ENCODE peak calls at places on chromosomes 1 and 21, in six cellular contexts. F is endodermal cell; U is A172; M is stimulated activated CD4-positive, alpha-beta T cell treated with anti-CD3 and anti-CD28 coated beads, TNF-alpha, amount 100 ng/mL, for 1 hour; B is KG1; X is Daoy. H is an unnamed sample.
A peak's percentile ranks its signal among the peaks of the same experiment; 100 is the strongest.

GRCh38 chr1:202593845-202594244 is 116.4 kb downstream of the SYT2 start:
- DNase-seq in M (no peak), X (peak; percentile 87), B (no peak), U (peak; percentile 71), F (no peak), H (no peak)

GRCh38 chr21:36156815-36157670 is at the start of gene DOP1B:
- DNase-seq in M (no peak), B (no peak), X (no peak), U (no peak), F (no peak), H (no peak)

GRCh38 chr1:161484613-161485012 is 20.6 kb upstream of the FCGR2A start:
- DNase-seq in X (no peak), U (no peak), M (no peak), F (no peak), B (peak; percentile 24), H (no peak)

GRCh38 chr1:55143686-55144085 is 71.5 kb downstream of the USP24 start:
- DNase-seq in F (peak; percentile 85), X (no peak), U (no peak), M (no peak), B (no peak), H (no peak)

GRCh38 chr21:31593161-31593560 is 66.3 kb upstream of the SOD1 start:
- DNase-seq in U (no peak), B (no peak), X (no peak), M (no peak), F (no peak), H (no peak)

GRCh38 chr1:202046227-202046626 is 35.8 kb downstream of the ELF3 start:
- DNase-seq in B (no peak), M (no peak), X (no peak), U (no peak), F (no peak), H (no peak)

GRCh38 chr1:201172999-201173610 is 17.5 kb upstream of the IGFN1 start:
- DNase-seq in F (no peak), B (no peak), X (no peak), M (no peak), U (peak; percentile 52), H (no peak)

GRCh38 chr1:101365881-101366280 is 129.1 kb downstream of the S1PR1 start:
- DNase-seq in X (no peak), M (no peak), B (no peak), F (no peak), U (no peak), H (no peak)

GRCh38 chr1:10431065-10431730 is 965 bp downstream of the CENPS start:
- DNase-seq in M (no peak), F (no peak), B (peak; percentile 28), X (peak; percentile 35), U (no peak), H (no peak)

GRCh38 chr1:201108614-201109013 is 3.6 kb downstream of the CACNA1S start:
- DNase-seq in F (peak; percentile 69), U (no peak), X (no peak), M (no peak), B (no peak), H (no peak)

GRCh38 chr1:7136166-7136953 is 351.1 kb downstream of the CAMTA1 start:
- DNase-seq in X (no peak), M (no peak), F (peak; percentile 21), U (peak; percentile 4), B (no peak), H (no peak)

GRCh38 chr1:150974580-150975478 is at the start of gene CERS2:
- DNase-seq in X (peak; percentile 82), U (peak; percentile 60), F (peak; percentile 91), M (peak; percentile 64), B (peak; percentile 27), H (peak; percentile 58)

H was measured in central memory CD8-positive, alpha-beta T cell.